ENCODE peak calls at places on chromosomes 16 and 17, in nine cellular contexts. One of them, this sample, is unnamed.

GRCh38 chr16:48054881-48055601 is 100.8 kb downstream of the ABCC12 start:
- DNase-seq in transverse colon: peak
- DNase-seq in upper lobe of right lung: no peak
- DNase-seq in heart left ventricle: peak
- DNase-seq in stomach: peak
- DNase-seq in AG04450: peak
- DNase-seq in MM.1S: peak
- DNase-seq in lower leg skin: peak
- DNase-seq in lower lobe of right lung: peak
- DNase-seq in this sample: no peak

GRCh38 chr17:28960256-28961106 is 9.2 kb upstream of the PHF12 start:
- DNase-seq in transverse colon: no peak
- DNase-seq in upper lobe of right lung: peak
- DNase-seq in heart left ventricle: no peak
- DNase-seq in stomach: no peak
- DNase-seq in AG04450: no peak
- DNase-seq in MM.1S: no peak
- DNase-seq in lower leg skin: no peak
- DNase-seq in lower lobe of right lung: no peak
- DNase-seq in this sample: no peak

GRCh38 chr16:54489225-54489781 is 202.7 kb upstream of the IRX3 start:
- DNase-seq in transverse colon: peak
- DNase-seq in upper lobe of right lung: no peak
- DNase-seq in heart left ventricle: no peak
- DNase-seq in stomach: peak
- DNase-seq in AG04450: no peak
- DNase-seq in MM.1S: no peak
- DNase-seq in lower leg skin: no peak
- DNase-seq in lower lobe of right lung: no peak
- DNase-seq in this sample: peak

GRCh38 chr16:53341787-53342186 is 92.5 kb upstream of the RBL2 start:
- DNase-seq in transverse colon: no peak
- DNase-seq in upper lobe of right lung: no peak
- DNase-seq in heart left ventricle: no peak
- DNase-seq in stomach: no peak
- DNase-seq in AG04450: no peak
- DNase-seq in MM.1S: no peak
- DNase-seq in lower leg skin: no peak
- DNase-seq in lower lobe of right lung: no peak
- DNase-seq in this sample: no peak

GRCh38 chr17:61680921-61681320 is 89.9 kb upstream of the NACA2 start:
- DNase-seq in transverse colon: no peak
- DNase-seq in upper lobe of right lung: no peak
- DNase-seq in heart left ventricle: no peak
- DNase-seq in stomach: no peak
- DNase-seq in AG04450: no peak
- DNase-seq in MM.1S: no peak
- DNase-seq in lower leg skin: no peak
- DNase-seq in lower lobe of right lung: no peak
- DNase-seq in this sample: no peak

GRCh38 chr16:69932228-69932627 is 18.9 kb upstream of the CLEC18A start:
- DNase-seq in transverse colon: no peak
- DNase-seq in upper lobe of right lung: no peak
- DNase-seq in heart left ventricle: no peak
- DNase-seq in stomach: no peak
- DNase-seq in AG04450: no peak
- DNase-seq in MM.1S: no peak
- DNase-seq in lower leg skin: no peak
- DNase-seq in lower lobe of right lung: peak
- DNase-seq in this sample: no peak

GRCh38 chr17:74446551-74447500 is 14.9 kb downstream of the GPRC5C start:
- DNase-seq in transverse colon: no peak
- DNase-seq in upper lobe of right lung: peak
- DNase-seq in heart left ventricle: peak
- DNase-seq in stomach: peak
- DNase-seq in AG04450: no peak
- DNase-seq in MM.1S: no peak
- DNase-seq in lower leg skin: no peak
- DNase-seq in lower lobe of right lung: peak
- DNase-seq in this sample: no peak

GRCh38 chr17:21298983-21299519 is 14.5 kb downstream of the MAP2K3 start:
- DNase-seq in transverse colon: no peak
- DNase-seq in upper lobe of right lung: peak
- DNase-seq in heart left ventricle: no peak
- DNase-seq in stomach: no peak
- DNase-seq in AG04450: no peak
- DNase-seq in MM.1S: no peak
- DNase-seq in lower leg skin: no peak
- DNase-seq in lower lobe of right lung: no peak
- DNase-seq in this sample: no peak

GRCh38 chr17:73356561-73357170 is 44.9 kb upstream of the CDC42EP4 start:
- DNase-seq in transverse colon: no peak
- DNase-seq in upper lobe of right lung: peak
- DNase-seq in heart left ventricle: no peak
- DNase-seq in stomach: no peak
- DNase-seq in AG04450: no peak
- DNase-seq in MM.1S: no peak
- DNase-seq in lower leg skin: peak
- DNase-seq in lower lobe of right lung: no peak
- DNase-seq in this sample: no peak

GRCh38 chr17:27960183-27960589 is 67.0 kb upstream of the LYRM9 start:
- DNase-seq in transverse colon: no peak
- DNase-seq in upper lobe of right lung: no peak
- DNase-seq in heart left ventricle: no peak
- DNase-seq in stomach: no peak
- DNase-seq in AG04450: no peak
- DNase-seq in MM.1S: no peak
- DNase-seq in lower leg skin: no peak
- DNase-seq in lower lobe of right lung: no peak
- DNase-seq in this sample: no peak

GRCh38 chr16:20042848-20043247 is 30.8 kb downstream of the GPR139 start:
- DNase-seq in transverse colon: no peak
- DNase-seq in upper lobe of right lung: no peak
- DNase-seq in heart left ventricle: no peak
- DNase-seq in stomach: no peak
- DNase-seq in AG04450: no peak
- DNase-seq in MM.1S: no peak
- DNase-seq in lower leg skin: no peak
- DNase-seq in lower lobe of right lung: no peak
- DNase-seq in this sample: no peak

GRCh38 chr16:64363039-64363438 is 758.8 kb downstream of the CDH11 start:
- DNase-seq in transverse colon: no peak
- DNase-seq in upper lobe of right lung: no peak
- DNase-seq in heart left ventricle: no peak
- DNase-seq in stomach: no peak
- DNase-seq in AG04450: no peak
- DNase-seq in MM.1S: no peak
- DNase-seq in lower leg skin: no peak
- DNase-seq in lower lobe of right lung: no peak
- DNase-seq in this sample: no peak

GRCh38 chr17:44199553-44200477 is at the start of gene ATXN7L3:
- DNase-seq in transverse colon: peak
- DNase-seq in upper lobe of right lung: peak
- DNase-seq in heart left ventricle: peak
- DNase-seq in stomach: peak
- DNase-seq in AG04450: peak
- DNase-seq in MM.1S: peak
- DNase-seq in lower leg skin: peak
- DNase-seq in lower lobe of right lung: peak
- DNase-seq in this sample: peak

DNA sequence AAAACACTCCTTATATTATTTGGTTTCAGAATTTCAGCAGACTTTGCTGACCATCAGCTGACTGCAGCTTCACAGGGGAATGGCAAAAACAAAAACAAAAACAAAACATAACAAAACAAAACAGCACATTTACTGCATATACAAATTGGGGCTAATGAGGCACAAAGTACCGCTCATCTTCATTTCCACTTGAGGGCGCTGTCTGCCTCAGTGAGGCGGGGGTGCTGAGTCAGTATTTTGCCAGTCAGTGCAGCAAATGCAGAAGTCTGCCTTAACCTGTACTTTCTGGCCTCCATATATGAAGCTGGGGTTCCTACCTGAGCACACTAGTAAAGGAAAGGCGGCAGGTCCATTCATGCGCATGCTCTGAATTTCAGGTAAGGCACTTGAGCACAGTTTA is 13.5 kb upstream of the DYNLRB2 start:
- DNase-seq in transverse colon: peak
- DNase-seq in upper lobe of right lung: no peak
- DNase-seq in heart left ventricle: no peak
- DNase-seq in stomach: no peak
- DNase-seq in AG04450: no peak
- DNase-seq in MM.1S: peak
- DNase-seq in lower leg skin: no peak
- DNase-seq in lower lobe of right lung: no peak
- DNase-seq in this sample: no peak
- TF ChIP-seq CTCF in transverse colon: peak
- TF ChIP-seq CTCF in upper lobe of right lung: peak
- TF ChIP-seq CTCF in heart left ventricle: no peak
- TF ChIP-seq CTCF in stomach: no peak
- TF ChIP-seq CTCF in AG04450: peak
- TF ChIP-seq CTCF in MM.1S: peak
- TF ChIP-seq CTCF in lower leg skin: no peak
- TF ChIP-seq CTCF in lower lobe of right lung: peak
- TF ChIP-seq CTCF in this sample: peak

GRCh38 chr16:89491238-89491869 is 993 bp upstream of the ANKRD11 start:
- DNase-seq in transverse colon: no peak
- DNase-seq in upper lobe of right lung: no peak
- DNase-seq in heart left ventricle: no peak
- DNase-seq in stomach: no peak
- DNase-seq in AG04450: no peak
- DNase-seq in MM.1S: no peak
- DNase-seq in lower leg skin: no peak
- DNase-seq in lower lobe of right lung: no peak
- DNase-seq in this sample: no peak
- TF ChIP-seq CTCF in transverse colon: peak
- TF ChIP-seq CTCF in upper lobe of right lung: no peak
- TF ChIP-seq CTCF in heart left ventricle: peak
- TF ChIP-seq CTCF in stomach: peak
- TF ChIP-seq CTCF in AG04450: peak
- TF ChIP-seq CTCF in MM.1S: no peak
- TF ChIP-seq CTCF in lower leg skin: no peak
- TF ChIP-seq CTCF in lower lobe of right lung: no peak
- TF ChIP-seq CTCF in this sample: no peak

GRCh38 chr16:24701521-24701951 is 27.9 kb upstream of the TNRC6A start:
- DNase-seq in transverse colon: no peak
- DNase-seq in upper lobe of right lung: no peak
- DNase-seq in heart left ventricle: no peak
- DNase-seq in stomach: no peak
- DNase-seq in AG04450: no peak
- DNase-seq in MM.1S: no peak
- DNase-seq in lower leg skin: no peak
- DNase-seq in lower lobe of right lung: no peak
- DNase-seq in this sample: no peak

GRCh38 chr16:24696699-24697098 is 32.8 kb upstream of the TNRC6A start:
- DNase-seq in transverse colon: no peak
- DNase-seq in upper lobe of right lung: no peak
- DNase-seq in heart left ventricle: no peak
- DNase-seq in stomach: no peak
- DNase-seq in AG04450: no peak
- DNase-seq in MM.1S: no peak
- DNase-seq in lower leg skin: no peak
- DNase-seq in lower lobe of right lung: no peak
- DNase-seq in this sample: no peak

GRCh38 chr16:24698314-24698713 is 31.1 kb upstream of the TNRC6A start:
- DNase-seq in transverse colon: no peak
- DNase-seq in upper lobe of right lung: no peak
- DNase-seq in heart left ventricle: no peak
- DNase-seq in stomach: no peak
- DNase-seq in AG04450: no peak
- DNase-seq in MM.1S: no peak
- DNase-seq in lower leg skin: no peak
- DNase-seq in lower lobe of right lung: no peak
- DNase-seq in this sample: no peak

GRCh38 chr16:24699151-24699723 is 30.2 kb upstream of the TNRC6A start:
- DNase-seq in transverse colon: no peak
- DNase-seq in upper lobe of right lung: no peak
- DNase-seq in heart left ventricle: no peak
- DNase-seq in stomach: no peak
- DNase-seq in AG04450: no peak
- DNase-seq in MM.1S: no peak
- DNase-seq in lower leg skin: no peak
- DNase-seq in lower lobe of right lung: no peak
- DNase-seq in this sample: no peak

DNA sequence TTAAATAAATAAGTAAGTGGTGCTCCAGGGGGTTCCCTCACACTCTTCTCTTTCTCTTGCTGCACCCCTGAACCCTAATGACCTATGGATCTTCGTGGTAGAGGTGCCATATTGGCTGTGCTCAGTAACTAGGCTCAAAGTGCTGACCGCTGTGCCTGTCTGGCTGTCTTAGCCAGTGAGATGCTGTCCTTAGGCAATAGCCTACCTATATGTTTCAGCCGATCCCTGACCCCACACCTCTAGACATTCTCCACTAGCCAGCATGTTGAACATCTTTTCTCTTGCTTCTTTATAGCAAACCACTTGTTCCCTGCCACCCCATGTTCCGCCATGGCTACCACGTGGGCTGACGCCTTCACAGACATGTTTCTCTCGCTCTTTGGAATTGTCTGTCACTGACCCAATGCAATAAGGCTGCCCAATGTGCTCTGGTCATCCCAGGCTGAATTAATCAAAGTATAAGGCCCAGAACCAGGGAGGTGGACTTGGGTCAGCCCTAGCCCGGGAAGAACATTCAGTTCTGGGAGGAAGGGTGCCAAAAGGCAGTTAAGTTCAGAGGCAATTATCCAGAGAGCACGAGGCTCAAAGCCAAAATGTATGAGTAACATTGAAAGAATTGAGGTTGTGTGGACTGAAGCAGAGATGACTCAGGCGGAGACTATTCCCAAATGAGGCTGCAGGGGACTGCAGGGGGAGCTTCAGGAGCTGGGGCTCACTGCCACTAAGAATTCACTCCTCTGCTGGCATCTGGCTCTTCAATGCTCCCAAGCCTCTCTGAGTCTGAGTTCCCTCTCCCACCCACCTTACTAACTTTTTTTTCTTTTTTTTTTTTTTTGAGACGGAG is 28.7 kb upstream of the TNRC6A start:
- DNase-seq in transverse colon: peak
- DNase-seq in upper lobe of right lung: no peak
- DNase-seq in heart left ventricle: peak
- DNase-seq in stomach: peak
- DNase-seq in AG04450: peak
- DNase-seq in MM.1S: no peak
- DNase-seq in lower leg skin: peak
- DNase-seq in lower lobe of right lung: peak
- DNase-seq in this sample: peak
- TF ChIP-seq CTCF in transverse colon: no peak
- TF ChIP-seq CTCF in upper lobe of right lung: peak
- TF ChIP-seq CTCF in heart left ventricle: peak
- TF ChIP-seq CTCF in stomach: no peak
- TF ChIP-seq CTCF in AG04450: peak
- TF ChIP-seq CTCF in MM.1S: no peak
- TF ChIP-seq CTCF in lower leg skin: no peak
- TF ChIP-seq CTCF in lower lobe of right lung: peak
- TF ChIP-seq CTCF in this sample: no peak

DNA sequence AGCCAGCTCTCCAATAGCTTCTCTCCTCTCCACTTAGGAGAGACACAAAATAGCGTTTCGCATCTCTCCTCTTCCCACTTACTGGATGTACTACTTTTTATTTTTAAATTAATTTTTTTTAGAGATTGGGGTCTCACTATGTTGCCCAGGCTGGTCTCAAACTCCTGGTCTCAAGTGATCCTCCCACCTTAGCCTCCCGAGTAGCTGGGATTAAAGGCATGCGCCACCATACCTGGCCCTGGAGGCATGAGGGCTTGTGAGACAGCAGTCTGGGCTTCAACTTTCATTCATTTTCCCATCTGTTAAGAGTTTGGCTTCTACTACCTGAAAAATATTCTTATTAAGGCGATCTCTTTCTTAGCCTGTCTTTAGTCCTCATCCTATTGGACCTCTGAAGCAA is 18.3 kb downstream of the SLC7A6OS start:
- DNase-seq in transverse colon: no peak
- DNase-seq in upper lobe of right lung: no peak
- DNase-seq in heart left ventricle: no peak
- DNase-seq in stomach: no peak
- DNase-seq in AG04450: no peak
- DNase-seq in MM.1S: no peak
- DNase-seq in lower leg skin: no peak
- DNase-seq in lower lobe of right lung: no peak
- DNase-seq in this sample: no peak
- TF ChIP-seq CTCF in transverse colon: no peak
- TF ChIP-seq CTCF in upper lobe of right lung: no peak
- TF ChIP-seq CTCF in heart left ventricle: no peak
- TF ChIP-seq CTCF in stomach: no peak
- TF ChIP-seq CTCF in AG04450: no peak
- TF ChIP-seq CTCF in MM.1S: no peak
- TF ChIP-seq CTCF in lower leg skin: no peak
- TF ChIP-seq CTCF in lower lobe of right lung: no peak
- TF ChIP-seq CTCF in this sample: no peak

This sample was measured in LNCaP clone FGC.